ENCODE peak calls at places on chromosomes 13 and 19, in four cellular contexts. One of them, this sample, is unnamed.

GRCh38 chr19:5585461-5586299 is 17.9 kb upstream of the TINCR start:
- DNase-seq in NCI-H1694: no peak
- DNase-seq in CD8-positive, alpha-beta memory T cell: no peak
- DNase-seq in activated CD8-positive, alpha-beta memory T cell treated with anti-CD3 and anti-CD28 coated beads for 24 hours: peak; percentile 77
- DNase-seq in this sample: no peak

GRCh38 chr19:33464010-33464732 is 57.4 kb downstream of the PEPD start:
- DNase-seq in CD8-positive, alpha-beta memory T cell: no peak
- DNase-seq in activated CD8-positive, alpha-beta memory T cell treated with anti-CD3 and anti-CD28 coated beads for 24 hours: no peak
- DNase-seq in NCI-H1694: no peak
- DNase-seq in this sample: no peak

GRCh38 chr13:40666905-40667621 is 622 bp upstream of the FOXO1 start:
- DNase-seq in CD8-positive, alpha-beta memory T cell: peak; percentile 61
- DNase-seq in NCI-H1694: no peak
- DNase-seq in activated CD8-positive, alpha-beta memory T cell treated with anti-CD3 and anti-CD28 coated beads for 24 hours: no peak
- DNase-seq in this sample: peak; percentile 69

GRCh38 chr13:47415048-47415447 is 518.2 kb upstream of the HTR2A start:
- DNase-seq in NCI-H1694: no peak
- DNase-seq in activated CD8-positive, alpha-beta memory T cell treated with anti-CD3 and anti-CD28 coated beads for 24 hours: no peak
- DNase-seq in CD8-positive, alpha-beta memory T cell: no peak
- DNase-seq in this sample: no peak

GRCh38 chr19:1984360-1984759 is 31.2 kb downstream of the BTBD2 start:
- DNase-seq in activated CD8-positive, alpha-beta memory T cell treated with anti-CD3 and anti-CD28 coated beads for 24 hours: no peak
- DNase-seq in NCI-H1694: no peak
- DNase-seq in CD8-positive, alpha-beta memory T cell: no peak
- DNase-seq in this sample: no peak

GRCh38 chr19:35004517-35005255 is 4.6 kb downstream of the GRAMD1A start:
- DNase-seq in CD8-positive, alpha-beta memory T cell: no peak
- DNase-seq in NCI-H1694: no peak
- DNase-seq in activated CD8-positive, alpha-beta memory T cell treated with anti-CD3 and anti-CD28 coated beads for 24 hours: no peak
- DNase-seq in this sample: no peak

GRCh38 chr13:72565893-72566292 is 161.5 kb downstream of the MZT1 start:
- DNase-seq in NCI-H1694: peak; percentile 39
- DNase-seq in activated CD8-positive, alpha-beta memory T cell treated with anti-CD3 and anti-CD28 coated beads for 24 hours: no peak
- DNase-seq in CD8-positive, alpha-beta memory T cell: no peak
- DNase-seq in this sample: peak; percentile 31

GRCh38 chr19:39297931-39298634 is 1.9 kb downstream of the IFNL1 start:
- DNase-seq in CD8-positive, alpha-beta memory T cell: peak; percentile 85
- DNase-seq in activated CD8-positive, alpha-beta memory T cell treated with anti-CD3 and anti-CD28 coated beads for 24 hours: peak; percentile 77
- DNase-seq in NCI-H1694: no peak
- DNase-seq in this sample: no peak

GRCh38 chr19:47186337-47187022 is 44.5 kb downstream of the BBC3 start:
- DNase-seq in activated CD8-positive, alpha-beta memory T cell treated with anti-CD3 and anti-CD28 coated beads for 24 hours: peak; percentile 88
- DNase-seq in NCI-H1694: no peak
- DNase-seq in CD8-positive, alpha-beta memory T cell: peak; percentile 92
- DNase-seq in this sample: no peak

GRCh38 chr19:6239401-6239844 is 40.4 kb downstream of the MLLT1 start:
- DNase-seq in CD8-positive, alpha-beta memory T cell: no peak
- DNase-seq in activated CD8-positive, alpha-beta memory T cell treated with anti-CD3 and anti-CD28 coated beads for 24 hours: no peak
- DNase-seq in NCI-H1694: no peak
- DNase-seq in this sample: no peak

GRCh38 chr13:23984541-23984940 is 87.2 kb upstream of the C1QTNF9B start:
- DNase-seq in CD8-positive, alpha-beta memory T cell: no peak
- DNase-seq in NCI-H1694: no peak
- DNase-seq in activated CD8-positive, alpha-beta memory T cell treated with anti-CD3 and anti-CD28 coated beads for 24 hours: no peak
- DNase-seq in this sample: no peak

GRCh38 chr13:31699650-31700049 is 39.7 kb upstream of the RXFP2 start:
- DNase-seq in CD8-positive, alpha-beta memory T cell: no peak
- DNase-seq in NCI-H1694: no peak
- DNase-seq in activated CD8-positive, alpha-beta memory T cell treated with anti-CD3 and anti-CD28 coated beads for 24 hours: no peak
- DNase-seq in this sample: no peak

GRCh38 chr13:38819053-38819452 is 132.2 kb downstream of the FREM2 start:
- DNase-seq in CD8-positive, alpha-beta memory T cell: no peak
- DNase-seq in activated CD8-positive, alpha-beta memory T cell treated with anti-CD3 and anti-CD28 coated beads for 24 hours: no peak
- DNase-seq in NCI-H1694: no peak
- DNase-seq in this sample: no peak

GRCh38 chr19:43675269-43675879 is 5.4 kb upstream of the PLAUR start:
- DNase-seq in activated CD8-positive, alpha-beta memory T cell treated with anti-CD3 and anti-CD28 coated beads for 24 hours: no peak
- DNase-seq in CD8-positive, alpha-beta memory T cell: no peak
- DNase-seq in NCI-H1694: no peak
- DNase-seq in this sample: no peak

GRCh38 chr13:41311607-41312500 is 787 bp downstream of the NAA16 start:
- DNase-seq in activated CD8-positive, alpha-beta memory T cell treated with anti-CD3 and anti-CD28 coated beads for 24 hours: peak; percentile 81
- DNase-seq in CD8-positive, alpha-beta memory T cell: peak; percentile 71
- DNase-seq in NCI-H1694: no peak
- DNase-seq in this sample: peak; percentile 72

GRCh38 chr19:47111081-47111589 is 2.4 kb downstream of the ZC3H4 start:
- DNase-seq in NCI-H1694: no peak
- DNase-seq in CD8-positive, alpha-beta memory T cell: peak; percentile 59
- DNase-seq in activated CD8-positive, alpha-beta memory T cell treated with anti-CD3 and anti-CD28 coated beads for 24 hours: peak; percentile 85
- DNase-seq in this sample: no peak

GRCh38 chr19:31349160-31349881 is at the start of gene TSHZ3:
- DNase-seq in activated CD8-positive, alpha-beta memory T cell treated with anti-CD3 and anti-CD28 coated beads for 24 hours: no peak
- DNase-seq in CD8-positive, alpha-beta memory T cell: peak; percentile 52
- DNase-seq in NCI-H1694: no peak
- DNase-seq in this sample: peak; percentile 83

GRCh38 chr19:46355234-46355990 is 8.5 kb downstream of the PPP5C start:
- DNase-seq in NCI-H1694: no peak
- DNase-seq in CD8-positive, alpha-beta memory T cell: no peak
- DNase-seq in activated CD8-positive, alpha-beta memory T cell treated with anti-CD3 and anti-CD28 coated beads for 24 hours: no peak
- DNase-seq in this sample: no peak

GRCh38 chr13:24119593-24120508 is 40.7 kb upstream of the SPATA13 start:
- DNase-seq in CD8-positive, alpha-beta memory T cell: no peak
- DNase-seq in activated CD8-positive, alpha-beta memory T cell treated with anti-CD3 and anti-CD28 coated beads for 24 hours: no peak
- DNase-seq in NCI-H1694: no peak
- DNase-seq in this sample: no peak

GRCh38 chr19:33252418-33252962 is 26.8 kb upstream of the SLC7A10 start:
- DNase-seq in activated CD8-positive, alpha-beta memory T cell treated with anti-CD3 and anti-CD28 coated beads for 24 hours: no peak
- DNase-seq in NCI-H1694: no peak
- DNase-seq in CD8-positive, alpha-beta memory T cell: no peak
- DNase-seq in this sample: no peak

GRCh38 chr13:40494932-40495619 is 171.4 kb downstream of the FOXO1 start:
- DNase-seq in CD8-positive, alpha-beta memory T cell: no peak
- DNase-seq in NCI-H1694: no peak
- DNase-seq in activated CD8-positive, alpha-beta memory T cell treated with anti-CD3 and anti-CD28 coated beads for 24 hours: peak; percentile 41
- DNase-seq in this sample: no peak

GRCh38 chr19:38417544-38418506 is 8.2 kb downstream of the RASGRP4 start:
- DNase-seq in activated CD8-positive, alpha-beta memory T cell treated with anti-CD3 and anti-CD28 coated beads for 24 hours: peak; percentile 81
- DNase-seq in NCI-H1694: no peak
- DNase-seq in CD8-positive, alpha-beta memory T cell: peak; percentile 58
- DNase-seq in this sample: no peak

GRCh38 chr19:11420894-11421606 is 1.9 kb upstream of the RGL3 start:
- DNase-seq in activated CD8-positive, alpha-beta memory T cell treated with anti-CD3 and anti-CD28 coated beads for 24 hours: no peak
- DNase-seq in NCI-H1694: no peak
- DNase-seq in CD8-positive, alpha-beta memory T cell: no peak
- DNase-seq in this sample: no peak

This sample was measured in D341Med.